ENCODE peak calls at places on chromosomes 6 and 20, in four cellular contexts. One of them, this sample, is unnamed.

GRCh38 chr6:28553384-28553985 is 27.8 kb downstream of the GPX5 start:
- DNase-seq in left ventricle myocardium inferior: no peak
- DNase-seq in A549: no peak
- DNase-seq in fibroblast of lung: no peak
- DNase-seq in this sample: no peak

GRCh38 chr20:2237059-2237458 is 58.7 kb upstream of the TGM3 start:
- DNase-seq in left ventricle myocardium inferior: no peak
- DNase-seq in A549: no peak
- DNase-seq in fibroblast of lung: peak
- DNase-seq in this sample: peak

GRCh38 chr20:1509237-1509636 is 18.0 kb upstream of the SIRPB2 start:
- DNase-seq in left ventricle myocardium inferior: no peak
- DNase-seq in A549: peak
- DNase-seq in fibroblast of lung: peak
- DNase-seq in this sample: peak

GRCh38 chr20:63837475-63837874 is 6.4 kb upstream of the ZBTB46 start:
- DNase-seq in left ventricle myocardium inferior: no peak
- DNase-seq in A549: no peak
- DNase-seq in fibroblast of lung: no peak
- DNase-seq in this sample: no peak

GRCh38 chr6:134853111-134854055 is 96.5 kb downstream of the ALDH8A1 start:
- DNase-seq in left ventricle myocardium inferior: no peak
- DNase-seq in A549: no peak
- DNase-seq in fibroblast of lung: peak
- DNase-seq in this sample: peak

GRCh38 chr6:122653094-122653493 is 42.9 kb downstream of the PKIB start:
- DNase-seq in left ventricle myocardium inferior: no peak
- DNase-seq in A549: no peak
- DNase-seq in fibroblast of lung: no peak
- DNase-seq in this sample: no peak

GRCh38 chr6:112029045-112029822 is 24.7 kb upstream of the CCN6 start:
- DNase-seq in left ventricle myocardium inferior: peak
- DNase-seq in A549: peak
- DNase-seq in fibroblast of lung: peak
- DNase-seq in this sample: peak

GRCh38 chr20:35287509-35288324 is 3.1 kb upstream of the EIF6 start:
- DNase-seq in left ventricle myocardium inferior: no peak
- DNase-seq in A549: no peak
- DNase-seq in fibroblast of lung: no peak
- DNase-seq in this sample: no peak

GRCh38 chr20:58453391-58453790 is 61.8 kb downstream of the APCDD1L start:
- DNase-seq in left ventricle myocardium inferior: no peak
- DNase-seq in A549: no peak
- DNase-seq in fibroblast of lung: no peak
- DNase-seq in this sample: no peak

GRCh38 chr6:52543729-52544324 is 33.0 kb downstream of the TRAM2 start:
- DNase-seq in left ventricle myocardium inferior: no peak
- DNase-seq in A549: no peak
- DNase-seq in fibroblast of lung: no peak
- DNase-seq in this sample: peak

GRCh38 chr6:80433010-80433665 is 326.7 kb downstream of the BCKDHB start:
- DNase-seq in left ventricle myocardium inferior: no peak
- DNase-seq in A549: no peak
- DNase-seq in fibroblast of lung: no peak
- DNase-seq in this sample: no peak

GRCh38 chr6:156658186-156658585 is 119.0 kb upstream of the ARID1B start:
- DNase-seq in left ventricle myocardium inferior: no peak
- DNase-seq in A549: no peak
- DNase-seq in fibroblast of lung: peak
- DNase-seq in this sample: peak

GRCh38 chr20:14877616-14878015 is 540.2 kb upstream of the FLRT3 start:
- DNase-seq in left ventricle myocardium inferior: no peak
- DNase-seq in A549: no peak
- DNase-seq in fibroblast of lung: no peak
- DNase-seq in this sample: no peak

GRCh38 chr20:48660788-48661187 is 167.0 kb downstream of the PREX1 start:
- DNase-seq in left ventricle myocardium inferior: no peak
- DNase-seq in A549: no peak
- DNase-seq in fibroblast of lung: no peak
- DNase-seq in this sample: no peak

GRCh38 chr6:129852257-129852858 is 8.8 kb downstream of the TMEM244 start:
- DNase-seq in left ventricle myocardium inferior: no peak
- DNase-seq in A549: no peak
- DNase-seq in fibroblast of lung: no peak
- DNase-seq in this sample: peak

GRCh38 chr20:4802023-4802422 is 80.3 kb downstream of the PRND start:
- DNase-seq in left ventricle myocardium inferior: no peak
- DNase-seq in A549: no peak
- DNase-seq in fibroblast of lung: no peak
- DNase-seq in this sample: no peak

GRCh38 chr6:14596410-14596809 is 478.8 kb downstream of the CD83 start:
- DNase-seq in left ventricle myocardium inferior: no peak
- DNase-seq in A549: peak
- DNase-seq in fibroblast of lung: peak
- DNase-seq in this sample: peak

GRCh38 chr20:13331536-13331935 is 110.5 kb downstream of the ISM1 start:
- DNase-seq in left ventricle myocardium inferior: no peak
- DNase-seq in A549: no peak
- DNase-seq in fibroblast of lung: no peak
- DNase-seq in this sample: peak

GRCh38 chr20:53884859-53885654 is 185.3 kb downstream of the BCAS1 start:
- DNase-seq in left ventricle myocardium inferior: no peak
- DNase-seq in A549: no peak
- DNase-seq in fibroblast of lung: no peak
- DNase-seq in this sample: no peak

GRCh38 chr20:36277546-36277945 is 28.6 kb upstream of the DLGAP4 start:
- DNase-seq in left ventricle myocardium inferior: no peak
- DNase-seq in A549: no peak
- DNase-seq in fibroblast of lung: no peak
- DNase-seq in this sample: no peak

GRCh38 chr6:11930240-11930639 is 81.9 kb upstream of the HIVEP1 start:
- DNase-seq in left ventricle myocardium inferior: no peak
- DNase-seq in A549: no peak
- DNase-seq in fibroblast of lung: no peak
- DNase-seq in this sample: no peak

GRCh38 chr20:4814696-4815252 is 93.1 kb downstream of the PRND start:
- DNase-seq in left ventricle myocardium inferior: peak
- DNase-seq in A549: no peak
- DNase-seq in fibroblast of lung: no peak
- DNase-seq in this sample: no peak

GRCh38 chr6:142886431-142887170 is 58.4 kb downstream of the HIVEP2 start:
- DNase-seq in left ventricle myocardium inferior: no peak
- DNase-seq in A549: no peak
- DNase-seq in fibroblast of lung: peak
- DNase-seq in this sample: peak

GRCh38 chr6:6003334-6004146 is 3.2 kb downstream of the NRN1 start:
- DNase-seq in left ventricle myocardium inferior: no peak
- DNase-seq in A549: no peak
- DNase-seq in fibroblast of lung: no peak
- DNase-seq in this sample: no peak

GRCh38 chr20:35660122-35660937 is 4.4 kb downstream of the CPNE1 start:
- DNase-seq in left ventricle myocardium inferior: no peak
- DNase-seq in A549: no peak
- DNase-seq in fibroblast of lung: no peak
- DNase-seq in this sample: no peak

GRCh38 chr6:159801935-159802334 is 1.9 kb downstream of the PNLDC1 start:
- DNase-seq in left ventricle myocardium inferior: no peak
- DNase-seq in A549: no peak
- DNase-seq in fibroblast of lung: peak
- DNase-seq in this sample: peak

GRCh38 chr6:90121982-90122381 is 174.7 kb downstream of the BACH2 start:
- DNase-seq in left ventricle myocardium inferior: no peak
- DNase-seq in A549: no peak
- DNase-seq in fibroblast of lung: no peak
- DNase-seq in this sample: no peak

DNA sequence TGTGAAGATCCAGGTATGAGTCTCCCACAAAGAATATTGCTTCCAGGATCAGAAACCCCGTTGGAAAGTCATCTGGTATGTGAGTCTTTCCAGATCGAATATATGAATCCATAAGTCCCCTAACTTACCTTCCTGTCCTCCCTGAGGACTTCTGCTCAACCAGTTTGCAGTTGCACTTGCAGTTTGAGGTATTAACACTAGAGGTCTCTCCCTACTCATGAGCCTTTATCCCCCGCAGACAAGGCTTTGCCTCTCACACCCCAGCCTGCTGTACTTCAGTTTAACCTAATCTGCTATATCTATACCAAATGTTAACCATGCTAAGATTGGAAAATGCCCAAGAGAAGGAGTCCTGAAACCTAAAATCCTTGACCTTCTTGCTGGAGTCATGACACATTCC is 135.3 kb upstream of the DEFB112 start:
- DNase-seq in left ventricle myocardium inferior: no peak
- DNase-seq in A549: no peak
- DNase-seq in fibroblast of lung: peak
- DNase-seq in this sample: no peak
- TF ChIP-seq CTCF in left ventricle myocardium inferior: no peak
- TF ChIP-seq CTCF in A549: no peak
- TF ChIP-seq CTCF in fibroblast of lung: no peak
- TF ChIP-seq CTCF in this sample: no peak

DNA sequence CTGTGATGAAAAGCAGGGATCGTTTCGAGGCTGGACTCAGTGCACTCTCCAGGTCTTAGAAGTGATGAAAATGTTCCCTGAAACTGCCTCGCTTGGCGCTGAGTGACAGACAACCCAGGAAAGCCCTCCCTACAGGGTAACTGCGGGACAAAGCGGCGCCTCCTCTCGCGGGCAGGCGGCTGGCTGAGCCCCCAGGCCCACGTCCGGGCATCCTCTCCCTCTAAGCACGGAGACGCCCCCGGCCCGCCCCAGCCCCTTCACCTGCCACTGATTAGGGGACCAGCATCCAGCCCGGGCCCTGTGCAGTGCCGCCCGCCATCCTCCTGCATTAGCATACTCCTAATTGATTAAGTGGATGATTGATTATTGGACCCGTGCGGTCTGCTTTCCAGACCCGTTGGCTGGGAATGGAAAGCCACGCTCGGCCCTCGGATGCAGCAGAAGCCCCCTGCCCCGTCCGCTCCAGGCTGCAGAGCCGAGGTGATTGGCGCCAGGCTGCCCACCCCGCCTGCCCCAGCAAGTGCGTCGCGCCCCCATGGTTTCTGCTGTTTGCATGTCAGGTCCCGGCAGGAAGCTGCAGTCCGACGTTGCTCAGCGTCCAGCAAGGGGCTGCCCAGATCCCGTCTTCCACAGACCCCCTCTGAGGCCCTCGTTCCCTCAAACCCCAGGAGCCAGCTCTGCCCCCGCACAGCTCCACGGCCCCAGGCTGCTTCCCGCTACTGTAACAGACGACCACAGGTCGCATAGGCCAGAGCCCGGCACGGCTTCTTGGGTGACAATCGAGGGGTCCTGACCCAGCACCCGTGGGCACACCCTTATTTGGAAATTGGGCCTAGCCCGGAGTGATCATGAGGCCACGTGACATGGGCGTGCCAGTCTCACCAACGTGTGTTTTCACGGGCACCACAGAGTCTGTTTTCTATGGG is 131.6 kb downstream of the DLL1 start:
- DNase-seq in left ventricle myocardium inferior: no peak
- DNase-seq in A549: no peak
- DNase-seq in fibroblast of lung: no peak
- DNase-seq in this sample: no peak
- H3K4me3 ChIP-seq in left ventricle myocardium inferior: no peak
- H3K4me3 ChIP-seq in A549: no peak
- H3K4me3 ChIP-seq in fibroblast of lung: no peak
- H3K4me3 ChIP-seq in this sample: no peak

DNA sequence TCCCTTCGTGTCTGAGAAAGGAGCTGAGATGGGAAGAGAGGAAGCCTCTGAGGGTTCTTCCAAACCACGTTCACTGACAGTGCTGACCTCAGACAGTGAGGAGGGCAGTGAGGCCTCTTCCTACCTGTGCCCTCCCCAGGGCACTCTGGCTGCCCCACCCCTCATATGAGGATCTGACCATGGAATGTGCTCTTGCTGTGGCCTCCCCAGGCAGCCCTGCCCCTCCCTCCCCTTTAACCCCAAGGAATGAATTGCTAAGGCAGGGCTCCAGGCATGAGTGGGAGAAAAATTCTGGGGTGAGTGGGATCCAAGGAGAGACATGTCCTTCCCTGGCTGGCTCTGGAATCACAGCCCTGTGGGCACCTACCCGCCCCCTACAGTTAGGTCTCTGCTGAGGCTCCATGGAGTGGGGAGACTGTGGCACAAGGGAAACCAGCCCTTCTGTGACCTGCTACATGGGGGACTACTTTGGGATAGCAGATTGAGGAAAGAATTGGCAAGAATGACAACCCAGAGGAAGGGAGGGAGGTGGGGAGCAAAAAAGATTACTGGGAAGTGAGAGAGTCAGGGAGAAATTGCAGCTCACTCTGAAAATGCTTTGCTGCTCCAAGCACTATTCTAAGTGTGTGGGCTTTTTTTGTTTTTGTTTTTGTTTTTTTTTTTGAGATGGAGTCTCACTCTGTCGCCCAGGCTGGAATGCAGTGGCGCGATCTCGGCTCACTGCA is 29.4 kb downstream of the TNXB start:
- DNase-seq in left ventricle myocardium inferior: no peak
- DNase-seq in A549: no peak
- DNase-seq in fibroblast of lung: no peak
- DNase-seq in this sample: no peak
- TF ChIP-seq CTCF in left ventricle myocardium inferior: no peak
- TF ChIP-seq CTCF in A549: no peak
- TF ChIP-seq CTCF in fibroblast of lung: no peak
- TF ChIP-seq CTCF in this sample: no peak

GRCh38 chr6:17583811-17584210 is 16.3 kb upstream of the FAM8A1 start:
- DNase-seq in left ventricle myocardium inferior: no peak
- DNase-seq in A549: no peak
- DNase-seq in fibroblast of lung: peak
- DNase-seq in this sample: peak
- H3K4me3 ChIP-seq in left ventricle myocardium inferior: peak
- H3K4me3 ChIP-seq in A549: no peak
- H3K4me3 ChIP-seq in fibroblast of lung: no peak
- H3K4me3 ChIP-seq in this sample: no peak

DNA sequence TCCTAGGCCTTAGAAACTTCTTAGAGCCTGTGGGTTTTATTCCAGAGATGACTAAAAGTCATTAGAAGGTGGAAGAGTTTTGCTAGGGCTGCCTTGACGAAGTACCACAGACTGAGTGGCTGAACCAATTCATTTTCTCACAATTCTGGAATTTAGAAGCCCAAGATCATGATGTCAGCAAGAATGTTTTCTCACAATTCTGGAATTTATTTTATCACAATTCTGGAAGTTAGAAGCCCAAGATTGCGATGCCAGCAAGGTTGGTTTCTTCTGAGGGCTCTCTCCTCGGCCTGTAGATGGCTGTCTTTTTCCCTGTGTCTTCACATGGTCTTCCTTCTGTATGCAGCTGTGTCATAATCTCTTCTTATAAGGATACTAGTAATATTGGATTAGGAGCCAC is 672.9 kb upstream of the MARCKS start:
- DNase-seq in left ventricle myocardium inferior: no peak
- DNase-seq in A549: no peak
- DNase-seq in fibroblast of lung: peak
- DNase-seq in this sample: peak
- TF ChIP-seq CTCF in left ventricle myocardium inferior: no peak
- TF ChIP-seq CTCF in A549: no peak
- TF ChIP-seq CTCF in fibroblast of lung: no peak
- TF ChIP-seq CTCF in this sample: no peak